ENCODE peak calls at places on chromosomes 7 and 10, in nine cellular contexts. One of them, this sample, is unnamed. For H3K9me3, the result is how much of the 10 kb centered on the place peaks cover.

GRCh38 chr7:141704112-141704511 is 2.1 kb upstream of the DENND11 start:
- DNase-seq in CD8-positive, alpha-beta memory T cell: no peak
- DNase-seq in vagina: no peak
- DNase-seq in mesenchymal stem cell: no peak
- DNase-seq in CD4-positive, alpha-beta T cell: no peak
- DNase-seq in neural progenitor cell: no peak
- DNase-seq in ascending aorta: no peak
- DNase-seq in hepatocyte: no peak
- DNase-seq in esophagus squamous epithelium: no peak
- DNase-seq in this sample: no peak

GRCh38 chr10:98589691-98590090 is 143.0 kb upstream of the HPS1 start:
- DNase-seq in neural progenitor cell: no peak
- DNase-seq in ascending aorta: no peak
- DNase-seq in esophagus squamous epithelium: no peak
- DNase-seq in CD8-positive, alpha-beta memory T cell: no peak
- DNase-seq in mesenchymal stem cell: peak
- DNase-seq in vagina: no peak
- DNase-seq in CD4-positive, alpha-beta T cell: no peak
- DNase-seq in hepatocyte: no peak
- DNase-seq in this sample: no peak

GRCh38 chr10:43100366-43100765 is 23.5 kb downstream of the RET start:
- DNase-seq in hepatocyte: no peak
- DNase-seq in CD8-positive, alpha-beta memory T cell: no peak
- DNase-seq in neural progenitor cell: no peak
- DNase-seq in mesenchymal stem cell: no peak
- DNase-seq in vagina: no peak
- DNase-seq in esophagus squamous epithelium: no peak
- DNase-seq in CD4-positive, alpha-beta T cell: no peak
- DNase-seq in ascending aorta: no peak
- DNase-seq in this sample: no peak

GRCh38 chr10:126277177-126277576 is 111.1 kb downstream of the ADAM12 start:
- DNase-seq in neural progenitor cell: peak
- DNase-seq in hepatocyte: no peak
- DNase-seq in CD4-positive, alpha-beta T cell: no peak
- DNase-seq in esophagus squamous epithelium: no peak
- DNase-seq in CD8-positive, alpha-beta memory T cell: no peak
- DNase-seq in vagina: no peak
- DNase-seq in ascending aorta: no peak
- DNase-seq in mesenchymal stem cell: no peak
- DNase-seq in this sample: no peak

GRCh38 chr7:34299066-34299465 is 359.0 kb upstream of the NPSR1 start:
- DNase-seq in hepatocyte: no peak
- DNase-seq in mesenchymal stem cell: no peak
- DNase-seq in CD4-positive, alpha-beta T cell: no peak
- DNase-seq in ascending aorta: no peak
- DNase-seq in esophagus squamous epithelium: no peak
- DNase-seq in vagina: no peak
- DNase-seq in CD8-positive, alpha-beta memory T cell: no peak
- DNase-seq in neural progenitor cell: no peak
- DNase-seq in this sample: no peak

GRCh38 chr7:47896809-47897423 is 51.4 kb downstream of the PKD1L1 start:
- DNase-seq in mesenchymal stem cell: no peak
- DNase-seq in vagina: no peak
- DNase-seq in ascending aorta: no peak
- DNase-seq in CD4-positive, alpha-beta T cell: no peak
- DNase-seq in neural progenitor cell: peak
- DNase-seq in hepatocyte: no peak
- DNase-seq in esophagus squamous epithelium: no peak
- DNase-seq in CD8-positive, alpha-beta memory T cell: no peak
- DNase-seq in this sample: no peak

GRCh38 chr7:159198016-159198724 is 53.5 kb upstream of the VIPR2 start:
- DNase-seq in ascending aorta: no peak
- DNase-seq in neural progenitor cell: no peak
- DNase-seq in vagina: no peak
- DNase-seq in hepatocyte: no peak
- DNase-seq in CD8-positive, alpha-beta memory T cell: no peak
- DNase-seq in mesenchymal stem cell: no peak
- DNase-seq in CD4-positive, alpha-beta T cell: no peak
- DNase-seq in esophagus squamous epithelium: no peak
- DNase-seq in this sample: no peak

GRCh38 chr7:83655951-83656556 is 7.1 kb upstream of the SEMA3E start:
- DNase-seq in neural progenitor cell: peak
- DNase-seq in mesenchymal stem cell: peak
- DNase-seq in esophagus squamous epithelium: no peak
- DNase-seq in ascending aorta: no peak
- DNase-seq in hepatocyte: peak
- DNase-seq in CD4-positive, alpha-beta T cell: no peak
- DNase-seq in CD8-positive, alpha-beta memory T cell: no peak
- DNase-seq in vagina: no peak
- DNase-seq in this sample: peak

GRCh38 chr7:44757311-44757710 is 8.7 kb downstream of the ZMIZ2 start:
- DNase-seq in hepatocyte: peak
- DNase-seq in esophagus squamous epithelium: no peak
- DNase-seq in neural progenitor cell: no peak
- DNase-seq in CD8-positive, alpha-beta memory T cell: no peak
- DNase-seq in CD4-positive, alpha-beta T cell: no peak
- DNase-seq in ascending aorta: no peak
- DNase-seq in mesenchymal stem cell: no peak
- DNase-seq in vagina: no peak
- DNase-seq in this sample: no peak

GRCh38 chr10:102604379-102604960 is 39.8 kb upstream of the TRIM8 start:
- DNase-seq in CD8-positive, alpha-beta memory T cell: no peak
- DNase-seq in neural progenitor cell: no peak
- DNase-seq in vagina: no peak
- DNase-seq in CD4-positive, alpha-beta T cell: no peak
- DNase-seq in esophagus squamous epithelium: no peak
- DNase-seq in hepatocyte: peak
- DNase-seq in ascending aorta: no peak
- DNase-seq in mesenchymal stem cell: peak
- DNase-seq in this sample: peak

GRCh38 chr7:50261593-50261992 is 42.9 kb upstream of the IKZF1 start:
- DNase-seq in hepatocyte: no peak
- DNase-seq in mesenchymal stem cell: no peak
- DNase-seq in neural progenitor cell: no peak
- DNase-seq in vagina: no peak
- DNase-seq in esophagus squamous epithelium: no peak
- DNase-seq in ascending aorta: no peak
- DNase-seq in CD8-positive, alpha-beta memory T cell: no peak
- DNase-seq in CD4-positive, alpha-beta T cell: no peak
- DNase-seq in this sample: no peak

GRCh38 chr7:39589323-39590111 is 23.3 kb downstream of the YAE1 start:
- DNase-seq in CD4-positive, alpha-beta T cell: peak
- DNase-seq in mesenchymal stem cell: peak
- DNase-seq in vagina: no peak
- DNase-seq in esophagus squamous epithelium: no peak
- DNase-seq in hepatocyte: peak
- DNase-seq in ascending aorta: no peak
- DNase-seq in CD8-positive, alpha-beta memory T cell: peak
- DNase-seq in neural progenitor cell: peak
- DNase-seq in this sample: peak

GRCh38 chr10:10222288-10222945 is 795.3 kb upstream of the CELF2 start:
- DNase-seq in mesenchymal stem cell: peak
- DNase-seq in CD4-positive, alpha-beta T cell: no peak
- DNase-seq in neural progenitor cell: no peak
- DNase-seq in esophagus squamous epithelium: no peak
- DNase-seq in CD8-positive, alpha-beta memory T cell: no peak
- DNase-seq in vagina: no peak
- DNase-seq in hepatocyte: peak
- DNase-seq in ascending aorta: no peak
- DNase-seq in this sample: peak

GRCh38 chr10:92550924-92551323 is 23.0 kb downstream of the IDE start:
- DNase-seq in neural progenitor cell: no peak
- DNase-seq in mesenchymal stem cell: no peak
- DNase-seq in ascending aorta: no peak
- DNase-seq in esophagus squamous epithelium: no peak
- DNase-seq in hepatocyte: no peak
- DNase-seq in CD8-positive, alpha-beta memory T cell: no peak
- DNase-seq in vagina: no peak
- DNase-seq in CD4-positive, alpha-beta T cell: no peak
- DNase-seq in this sample: no peak

GRCh38 chr7:95922191-95922590 is 149.8 kb downstream of the DYNC1I1 start:
- DNase-seq in CD4-positive, alpha-beta T cell: no peak
- DNase-seq in CD8-positive, alpha-beta memory T cell: no peak
- DNase-seq in vagina: no peak
- DNase-seq in ascending aorta: no peak
- DNase-seq in hepatocyte: no peak
- DNase-seq in esophagus squamous epithelium: no peak
- DNase-seq in neural progenitor cell: no peak
- DNase-seq in mesenchymal stem cell: no peak
- DNase-seq in this sample: no peak

GRCh38 chr10:125094826-125095225 is 65.5 kb downstream of the CTBP2 start:
- DNase-seq in ascending aorta: no peak
- DNase-seq in CD8-positive, alpha-beta memory T cell: no peak
- DNase-seq in CD4-positive, alpha-beta T cell: no peak
- DNase-seq in mesenchymal stem cell: no peak
- DNase-seq in neural progenitor cell: no peak
- DNase-seq in vagina: no peak
- DNase-seq in esophagus squamous epithelium: no peak
- DNase-seq in hepatocyte: no peak
- DNase-seq in this sample: no peak

GRCh38 chr7:55124989-55125875 is 106.4 kb downstream of the EGFR start:
- DNase-seq in CD8-positive, alpha-beta memory T cell: no peak
- DNase-seq in neural progenitor cell: no peak
- DNase-seq in ascending aorta: no peak
- DNase-seq in esophagus squamous epithelium: no peak
- DNase-seq in mesenchymal stem cell: no peak
- DNase-seq in hepatocyte: no peak
- DNase-seq in CD4-positive, alpha-beta T cell: no peak
- DNase-seq in vagina: no peak
- DNase-seq in this sample: no peak

GRCh38 chr7:109879429-109879828 is 1211.5 kb upstream of the LRRN3 start:
- DNase-seq in CD8-positive, alpha-beta memory T cell: no peak
- DNase-seq in esophagus squamous epithelium: no peak
- DNase-seq in hepatocyte: no peak
- DNase-seq in vagina: no peak
- DNase-seq in mesenchymal stem cell: no peak
- DNase-seq in CD4-positive, alpha-beta T cell: no peak
- DNase-seq in ascending aorta: no peak
- DNase-seq in neural progenitor cell: no peak
- DNase-seq in this sample: no peak
- H3K9me3 ChIP-seq in CD8-positive, alpha-beta memory T cell: under half
- H3K9me3 ChIP-seq in esophagus squamous epithelium: under half
- H3K9me3 ChIP-seq in hepatocyte: under half
- H3K9me3 ChIP-seq in vagina: under half
- H3K9me3 ChIP-seq in mesenchymal stem cell: under half
- H3K9me3 ChIP-seq in CD4-positive, alpha-beta T cell: under half
- H3K9me3 ChIP-seq in ascending aorta: under half
- H3K9me3 ChIP-seq in neural progenitor cell: under half
- H3K9me3 ChIP-seq in this sample: under half

DNA sequence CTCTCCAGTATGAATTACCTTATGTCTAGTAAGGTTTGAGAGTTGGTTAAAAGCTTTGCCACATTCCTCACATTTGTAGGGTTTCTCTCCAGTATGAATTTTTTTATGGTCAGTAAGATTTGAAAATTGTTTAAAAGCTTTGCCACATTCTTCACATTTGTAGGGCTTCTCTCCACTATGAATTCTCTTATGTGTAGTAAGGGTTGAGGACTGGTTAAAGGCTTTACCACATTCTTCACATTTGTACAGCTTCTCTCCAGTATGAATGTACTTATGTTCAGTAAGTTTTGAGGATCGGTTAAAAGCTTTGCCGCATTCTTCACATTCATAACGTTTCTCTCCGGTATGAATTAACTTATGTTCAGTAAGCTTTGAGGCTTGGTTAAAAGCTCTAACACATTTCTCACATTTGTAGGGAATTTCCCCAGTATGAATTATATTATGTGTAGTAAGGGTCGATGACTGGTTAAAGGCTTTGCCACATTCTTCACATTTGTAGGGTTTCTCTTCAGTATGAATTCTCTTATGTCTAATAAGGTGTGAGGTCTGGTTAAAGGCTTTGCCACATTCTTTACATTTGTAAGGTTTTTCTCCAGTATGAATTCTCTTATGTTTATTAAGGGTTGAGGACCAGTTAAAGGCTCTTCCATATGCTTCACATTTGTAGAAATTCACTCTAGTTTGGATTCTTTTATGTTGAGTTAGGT is 12.2 kb downstream of the ZNF117 start:
- DNase-seq in ascending aorta: no peak
- DNase-seq in CD8-positive, alpha-beta memory T cell: no peak
- DNase-seq in neural progenitor cell: no peak
- DNase-seq in CD4-positive, alpha-beta T cell: no peak
- DNase-seq in esophagus squamous epithelium: no peak
- DNase-seq in vagina: no peak
- DNase-seq in mesenchymal stem cell: no peak
- DNase-seq in hepatocyte: no peak
- DNase-seq in this sample: no peak
- H3K9me3 ChIP-seq in ascending aorta: under half
- H3K9me3 ChIP-seq in CD8-positive, alpha-beta memory T cell: under half
- H3K9me3 ChIP-seq in neural progenitor cell: half or more
- H3K9me3 ChIP-seq in CD4-positive, alpha-beta T cell: half or more
- H3K9me3 ChIP-seq in esophagus squamous epithelium: under half
- H3K9me3 ChIP-seq in vagina: under half
- H3K9me3 ChIP-seq in mesenchymal stem cell: half or more
- H3K9me3 ChIP-seq in hepatocyte: half or more
- H3K9me3 ChIP-seq in this sample: under half

DNA sequence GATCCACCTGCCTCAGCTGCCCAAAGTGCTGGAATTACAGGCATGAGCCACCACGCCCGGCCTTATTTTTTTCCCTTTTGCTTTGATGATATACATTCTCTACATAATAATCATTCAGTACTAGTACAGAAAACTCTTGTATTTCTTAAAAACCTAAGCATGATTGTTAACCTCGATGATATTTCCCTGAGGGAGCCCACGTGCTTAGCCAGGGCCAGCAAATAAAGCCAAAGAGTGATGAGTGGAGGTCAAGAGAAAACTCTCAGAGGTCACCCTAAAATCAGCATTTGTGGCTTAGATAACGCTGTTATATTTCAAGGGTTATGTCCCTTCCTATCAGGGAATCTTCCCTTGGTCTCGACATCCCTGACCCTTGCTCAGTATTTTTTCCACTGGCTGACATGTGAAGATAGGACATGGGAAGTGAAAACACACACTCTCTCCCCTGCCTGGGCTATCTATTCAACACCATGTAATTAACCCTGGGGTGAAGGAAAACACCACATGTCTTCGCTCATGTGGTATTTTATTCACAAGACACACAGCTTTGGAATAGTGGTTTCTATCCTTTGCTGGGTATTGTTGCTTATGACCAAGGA is 12.6 kb downstream of the FAM200A start:
- DNase-seq in CD4-positive, alpha-beta T cell: no peak
- DNase-seq in mesenchymal stem cell: no peak
- DNase-seq in ascending aorta: no peak
- DNase-seq in vagina: no peak
- DNase-seq in CD8-positive, alpha-beta memory T cell: no peak
- DNase-seq in esophagus squamous epithelium: no peak
- DNase-seq in hepatocyte: no peak
- DNase-seq in neural progenitor cell: no peak
- DNase-seq in this sample: no peak
- H3K9me3 ChIP-seq in CD4-positive, alpha-beta T cell: under half
- H3K9me3 ChIP-seq in mesenchymal stem cell: half or more
- H3K9me3 ChIP-seq in ascending aorta: under half
- H3K9me3 ChIP-seq in vagina: under half
- H3K9me3 ChIP-seq in CD8-positive, alpha-beta memory T cell: under half
- H3K9me3 ChIP-seq in esophagus squamous epithelium: under half
- H3K9me3 ChIP-seq in hepatocyte: under half
- H3K9me3 ChIP-seq in neural progenitor cell: under half
- H3K9me3 ChIP-seq in this sample: under half

DNA sequence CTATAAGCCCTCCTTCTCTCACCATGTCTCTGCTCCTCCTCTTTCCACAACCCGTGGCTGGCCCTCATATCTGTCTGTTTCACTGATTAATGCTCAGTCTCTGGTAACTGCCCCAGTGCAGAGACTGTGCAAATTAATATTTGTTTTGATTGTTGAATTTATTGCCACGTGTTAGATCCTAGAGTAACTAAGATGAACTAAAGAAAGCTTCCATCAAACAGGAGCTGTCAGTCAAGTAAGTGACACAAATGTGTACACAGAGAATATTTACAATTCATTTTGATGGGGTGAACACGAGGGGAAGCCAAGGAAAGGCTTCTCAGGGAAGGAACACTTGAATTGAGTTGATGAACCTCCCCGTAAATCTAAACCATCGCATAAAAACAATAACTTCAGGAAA is 182.5 kb downstream of the BAMBI start:
- DNase-seq in mesenchymal stem cell: no peak
- DNase-seq in CD4-positive, alpha-beta T cell: no peak
- DNase-seq in CD8-positive, alpha-beta memory T cell: no peak
- DNase-seq in vagina: no peak
- DNase-seq in hepatocyte: no peak
- DNase-seq in neural progenitor cell: no peak
- DNase-seq in ascending aorta: no peak
- DNase-seq in esophagus squamous epithelium: no peak
- DNase-seq in this sample: no peak
- H3K9me3 ChIP-seq in mesenchymal stem cell: under half
- H3K9me3 ChIP-seq in CD4-positive, alpha-beta T cell: under half
- H3K9me3 ChIP-seq in CD8-positive, alpha-beta memory T cell: under half
- H3K9me3 ChIP-seq in vagina: under half
- H3K9me3 ChIP-seq in hepatocyte: under half
- H3K9me3 ChIP-seq in neural progenitor cell: under half
- H3K9me3 ChIP-seq in ascending aorta: under half
- H3K9me3 ChIP-seq in esophagus squamous epithelium: under half
- H3K9me3 ChIP-seq in this sample: under half